ENCODE peak calls at places on chromosomes 11 and 22, in six cellular contexts. Z is brain microvascular endothelial cell; B is CD4-positive, CD25-positive, alpha-beta regulatory T cell; P is GM23248; O is CD4-positive, alpha-beta memory T cell; S is cardiac muscle cell. G is an unnamed sample.

GRCh38 chr11:1728931-1729691 is 21.3 kb downstream of the IFITM10 start:
- DNase-seq in Z (no peak), B (no peak), P (no peak), O (no peak), S (no peak), G (no peak)

GRCh38 chr11:112871909-112872511 is 89.2 kb upstream of the NCAM1 start:
- DNase-seq in Z (no peak), B (no peak), P (no peak), O (no peak), S (no peak), G (no peak)

GRCh38 chr11:34870548-34871209 is 45.5 kb downstream of the APIP start:
- DNase-seq in Z (no peak), B (no peak), P (no peak), O (no peak), S (peak; percentile 11), G (no peak)

GRCh38 chr11:19879309-19880087 is 166.9 kb downstream of the NAV2 start:
- DNase-seq in Z (no peak), B (no peak), P (no peak), O (no peak), S (no peak), G (peak; percentile 39)

GRCh38 chr11:130369141-130369691 is 54.5 kb upstream of the ZBTB44 start:
- DNase-seq in Z (no peak), B (no peak), P (peak; percentile 45), O (no peak), S (no peak), G (no peak)

GRCh38 chr11:69393865-69394233 is 87.6 kb upstream of the LINC01488 start:
- DNase-seq in Z (no peak), B (no peak), P (no peak), O (no peak), S (no peak), G (no peak)

GRCh38 chr11:17734986-17735822 is 623 bp downstream of the KCNC1 start:
- DNase-seq in Z (peak; percentile 46), B (no peak), P (peak; percentile 89), O (peak; percentile 12), S (peak; percentile 94), G (peak; percentile 66)

GRCh38 chr11:2520736-2521035 is 75.9 kb downstream of the KCNQ1 start:
- DNase-seq in Z (no peak), B (no peak), P (no peak), O (no peak), S (no peak), G (no peak)

GRCh38 chr11:102204174-102204573 is 93.9 kb downstream of the YAP1 start:
- DNase-seq in Z (no peak), B (no peak), P (peak; percentile 60), O (no peak), S (no peak), G (no peak)

GRCh38 chr11:12725863-12726666 is 51.8 kb downstream of the TEAD1 start:
- DNase-seq in Z (peak; percentile 71), B (no peak), P (peak; percentile 57), O (no peak), S (no peak), G (no peak)

GRCh38 chr11:83238111-83238510 is 44.6 kb downstream of the ANKRD42 start:
- DNase-seq in Z (no peak), B (no peak), P (no peak), O (no peak), S (no peak), G (no peak)

GRCh38 chr11:65590240-65590738 is 5.3 kb downstream of the KCNK7 start:
- DNase-seq in Z (no peak), B (no peak), P (no peak), O (no peak), S (no peak), G (peak; percentile 62)

GRCh38 chr11:30433831-30434230 is 110.9 kb downstream of the ARL14EP start:
- DNase-seq in Z (no peak), B (no peak), P (no peak), O (no peak), S (no peak), G (no peak)

GRCh38 chr11:6402561-6402981 is 12.3 kb downstream of the SMPD1 start:
- DNase-seq in Z (no peak), B (peak; percentile 67), P (no peak), O (peak; percentile 89), S (no peak), G (no peak)

GRCh38 chr11:87675993-87676392 is 499.2 kb downstream of the RAB38 start:
- DNase-seq in Z (no peak), B (no peak), P (no peak), O (no peak), S (no peak), G (no peak)

GRCh38 chr11:7281083-7281482 is 29.4 kb downstream of the SYT9 start:
- DNase-seq in Z (no peak), B (no peak), P (peak; percentile 7), O (no peak), S (no peak), G (no peak)

GRCh38 chr11:66189031-66189745 is 79.3 kb upstream of the RAB1B start:
- DNase-seq in Z (no peak), B (no peak), P (peak; percentile 12), O (no peak), S (no peak), G (no peak)

GRCh38 chr11:88175004-88175706 is at the start of gene RAB38:
- DNase-seq in Z (peak; percentile 11), B (no peak), P (peak; percentile 41), O (no peak), S (peak; percentile 65), G (peak; percentile 20)

GRCh38 chr11:128584253-128584652 is 3.1 kb downstream of the ETS1 start:
- DNase-seq in Z (no peak), B (no peak), P (no peak), O (no peak), S (no peak), G (no peak)

GRCh38 chr11:128588086-128588485 is 728 bp upstream of the ETS1 start:
- DNase-seq in Z (no peak), B (no peak), P (peak; percentile 30), O (no peak), S (no peak), G (no peak)

GRCh38 chr11:128587415-128587814 is at the start of gene ETS1:
- DNase-seq in Z (no peak), B (no peak), P (no peak), O (no peak), S (peak; percentile 21), G (no peak)

GRCh38 chr11:128585498-128586238 is 1.7 kb downstream of the ETS1 start:
- DNase-seq in Z (no peak), B (no peak), P (no peak), O (no peak), S (no peak), G (no peak)

DNA sequence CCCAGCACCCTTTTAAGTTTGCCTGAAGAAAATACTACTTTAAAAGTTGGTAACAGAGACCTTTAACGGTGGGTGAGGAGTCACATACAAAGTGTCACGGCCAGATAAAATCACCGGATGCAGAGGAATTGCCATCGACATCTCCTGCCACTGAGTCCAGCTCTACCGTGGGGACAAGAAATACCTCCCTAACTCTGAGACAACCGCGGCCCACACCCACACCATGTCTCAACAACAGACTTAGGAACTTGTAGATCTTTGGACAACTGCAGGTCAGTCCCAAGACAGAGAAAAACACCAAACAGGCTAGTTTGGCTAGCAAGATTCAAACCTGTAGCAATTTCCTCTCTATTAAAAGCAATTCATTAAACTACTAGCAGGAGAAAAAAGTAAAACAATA is 669 bp downstream of the ETS1 start:
- DNase-seq in Z (no peak), B (no peak), P (no peak), O (no peak), S (no peak), G (no peak)
- H3K27ac ChIP-seq in Z (no peak overlapping the region), B (no peak overlapping the region), P (no peak overlapping the region), O (no peak overlapping the region), S (no peak overlapping the region), G (peak overlapping the region; percentile 76)

DNA sequence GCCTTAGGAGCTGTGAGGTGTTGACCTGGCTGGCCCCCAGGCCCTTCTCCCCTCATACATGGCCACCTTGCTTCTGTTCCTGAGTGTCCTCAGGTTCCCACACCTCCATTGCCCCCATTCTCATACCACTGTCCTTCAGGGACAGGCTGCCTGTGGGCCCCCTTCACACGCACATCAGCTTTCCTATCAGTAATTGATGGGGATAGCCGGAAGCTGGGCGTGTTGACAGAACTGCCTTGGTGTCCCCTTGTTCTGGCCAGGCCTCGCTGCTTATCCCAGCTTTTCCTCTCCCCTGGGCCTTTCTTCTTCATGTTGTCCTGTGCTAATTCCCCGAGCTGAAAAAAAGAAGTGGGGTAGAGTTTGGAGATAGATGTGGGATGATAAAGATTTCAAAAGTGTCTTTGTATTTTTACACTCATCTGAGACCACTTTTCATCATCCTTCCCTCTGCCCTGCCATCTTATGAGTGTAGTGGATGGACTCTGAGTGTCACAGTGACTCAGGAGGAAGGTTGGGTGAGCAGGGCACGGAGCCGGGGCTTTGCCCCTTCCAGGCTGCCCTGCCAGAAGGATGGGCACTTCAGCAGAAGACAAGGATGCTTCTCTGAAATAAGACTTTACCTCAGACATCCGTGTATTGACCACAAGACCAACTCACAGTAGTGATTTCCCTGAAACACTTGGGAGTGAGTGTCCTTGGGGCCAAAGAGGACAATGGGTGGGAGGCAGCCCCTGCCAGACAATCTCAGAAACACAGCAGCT is 42.8 kb downstream of the MED15 start:
- DNase-seq in Z (no peak), B (no peak), P (peak; percentile 55), O (no peak), S (no peak), G (no peak)
- H3K36me3 ChIP-seq in Z (peaks cover 41% of the 10 kb centered on the region), B (peaks cover 21% of the 10 kb centered on the region), P (peaks cover 24% of the 10 kb centered on the region), O (peaks cover 32% of the 10 kb centered on the region), S (peaks cover 3% of the 10 kb centered on the region), G (peaks cover 24% of the 10 kb centered on the region)

GRCh38 chr22:20434264-20434751 is 3.3 kb downstream of the SCARF2 start:
- DNase-seq in Z (no peak), B (no peak), P (no peak), O (no peak), S (no peak), G (no peak)
- H3K27ac ChIP-seq in Z (no peak overlapping the region), B (no peak overlapping the region), P (no peak overlapping the region), O (no peak overlapping the region), S (no peak overlapping the region), G (no peak overlapping the region)

GRCh38 chr11:121451982-121452608 is at the start of gene SORL1:
- DNase-seq in Z (no peak), B (peak; percentile 56), P (peak; percentile 82), O (peak; percentile 71), S (peak; percentile 89), G (peak; percentile 72)
- H3K36me3 ChIP-seq in Z (no peaks in the 10 kb centered on the region), B (peaks cover 8% of the 10 kb centered on the region), P (no peaks in the 10 kb centered on the region), O (no peaks in the 10 kb centered on the region), S (no peaks in the 10 kb centered on the region), G (no peaks in the 10 kb centered on the region)

DNA sequence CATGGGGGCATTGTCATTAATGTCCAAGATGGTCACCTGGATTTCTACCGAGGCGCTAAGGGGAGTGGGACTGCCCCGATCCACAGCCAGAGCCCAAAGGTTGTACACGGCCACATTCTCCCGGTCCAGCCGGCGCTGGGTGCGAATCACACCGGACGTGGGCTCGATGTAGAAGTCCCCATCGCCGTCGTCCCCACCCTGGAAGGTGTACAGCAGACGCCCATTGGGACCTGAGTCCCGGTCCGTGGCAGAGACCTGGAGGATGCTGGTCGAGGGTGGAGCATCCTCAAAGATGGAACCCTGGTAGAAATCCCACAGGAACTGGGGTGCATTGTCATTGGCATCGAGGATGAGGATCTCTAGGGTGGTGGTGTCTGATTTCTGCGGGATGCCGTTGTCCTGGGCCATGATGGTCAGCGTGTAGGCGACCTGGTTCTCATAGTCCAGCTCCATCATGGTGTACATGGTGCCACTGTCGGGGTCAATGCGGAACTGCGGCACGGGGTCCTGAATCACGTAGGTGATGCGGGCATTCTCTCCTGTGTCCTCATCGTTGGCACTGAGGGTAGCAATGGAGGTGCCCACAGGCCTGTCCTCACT is 3.1 kb downstream of the CELSR1 start:
- DNase-seq in Z (no peak), B (no peak), P (no peak), O (no peak), S (no peak), G (peak; percentile 8)
- H3K27ac ChIP-seq in Z (no peak overlapping the region), B (no peak overlapping the region), P (no peak overlapping the region), O (no peak overlapping the region), S (no peak overlapping the region), G (no peak overlapping the region)